ENCODE peak calls at places on chromosomes 13 and 19, in seven cellular contexts. One of them, this sample, is unnamed.

GRCh38 chr19:17394891-17395415 is 957 bp upstream of the CCDC194 start:
- DNase-seq in AG09309: no peak
- DNase-seq in DMS 273 treated with DMSO at 0.1 percent for 48 hours: no peak
- DNase-seq in omental fat pad: no peak
- DNase-seq in endothelial cell: peak
- DNase-seq in GM12891: no peak
- DNase-seq in neural progenitor cell: peak
- DNase-seq in this sample: no peak

GRCh38 chr13:109494955-109495354 is 291.4 kb downstream of the IRS2 start:
- DNase-seq in AG09309: peak
- DNase-seq in DMS 273 treated with DMSO at 0.1 percent for 48 hours: no peak
- DNase-seq in omental fat pad: no peak
- DNase-seq in endothelial cell: no peak
- DNase-seq in GM12891: no peak
- DNase-seq in neural progenitor cell: no peak
- DNase-seq in this sample: no peak

GRCh38 chr19:49470615-49470978 is 3.4 kb upstream of the FLT3LG start:
- DNase-seq in AG09309: no peak
- DNase-seq in DMS 273 treated with DMSO at 0.1 percent for 48 hours: no peak
- DNase-seq in omental fat pad: no peak
- DNase-seq in endothelial cell: no peak
- DNase-seq in GM12891: no peak
- DNase-seq in neural progenitor cell: no peak
- DNase-seq in this sample: no peak

GRCh38 chr19:3494559-3494958 is 5.9 kb downstream of the DOHH start:
- DNase-seq in AG09309: no peak
- DNase-seq in DMS 273 treated with DMSO at 0.1 percent for 48 hours: no peak
- DNase-seq in omental fat pad: no peak
- DNase-seq in endothelial cell: no peak
- DNase-seq in GM12891: no peak
- DNase-seq in neural progenitor cell: no peak
- DNase-seq in this sample: no peak

GRCh38 chr13:30004204-30004603 is 153.8 kb upstream of the UBL3 start:
- DNase-seq in AG09309: no peak
- DNase-seq in DMS 273 treated with DMSO at 0.1 percent for 48 hours: no peak
- DNase-seq in omental fat pad: no peak
- DNase-seq in endothelial cell: no peak
- DNase-seq in GM12891: no peak
- DNase-seq in neural progenitor cell: no peak
- DNase-seq in this sample: no peak

GRCh38 chr13:80145291-80145690 is 195.6 kb downstream of the SPRY2 start:
- DNase-seq in AG09309: no peak
- DNase-seq in DMS 273 treated with DMSO at 0.1 percent for 48 hours: no peak
- DNase-seq in omental fat pad: no peak
- DNase-seq in endothelial cell: no peak
- DNase-seq in GM12891: no peak
- DNase-seq in neural progenitor cell: no peak
- DNase-seq in this sample: no peak

GRCh38 chr19:50720181-50720920 is 749 bp upstream of the SHANK1 start:
- DNase-seq in AG09309: no peak
- DNase-seq in DMS 273 treated with DMSO at 0.1 percent for 48 hours: no peak
- DNase-seq in omental fat pad: no peak
- DNase-seq in endothelial cell: no peak
- DNase-seq in GM12891: no peak
- DNase-seq in neural progenitor cell: no peak
- DNase-seq in this sample: no peak

GRCh38 chr19:14159059-14159458 is 22.7 kb upstream of the ASF1B start:
- DNase-seq in AG09309: no peak
- DNase-seq in DMS 273 treated with DMSO at 0.1 percent for 48 hours: no peak
- DNase-seq in omental fat pad: no peak
- DNase-seq in endothelial cell: no peak
- DNase-seq in GM12891: peak
- DNase-seq in neural progenitor cell: no peak
- DNase-seq in this sample: no peak

GRCh38 chr13:38086013-38086412 is 216.4 kb upstream of the TRPC4 start:
- DNase-seq in AG09309: no peak
- DNase-seq in DMS 273 treated with DMSO at 0.1 percent for 48 hours: no peak
- DNase-seq in omental fat pad: no peak
- DNase-seq in endothelial cell: no peak
- DNase-seq in GM12891: no peak
- DNase-seq in neural progenitor cell: no peak
- DNase-seq in this sample: no peak

GRCh38 chr19:48879025-48879572 is 6.9 kb downstream of the PPP1R15A start:
- DNase-seq in AG09309: no peak
- DNase-seq in DMS 273 treated with DMSO at 0.1 percent for 48 hours: no peak
- DNase-seq in omental fat pad: no peak
- DNase-seq in endothelial cell: no peak
- DNase-seq in GM12891: no peak
- DNase-seq in neural progenitor cell: no peak
- DNase-seq in this sample: no peak

GRCh38 chr19:2719910-2720776 is 1.0 kb downstream of the DIRAS1 start:
- DNase-seq in AG09309: no peak
- DNase-seq in DMS 273 treated with DMSO at 0.1 percent for 48 hours: no peak
- DNase-seq in omental fat pad: no peak
- DNase-seq in endothelial cell: no peak
- DNase-seq in GM12891: no peak
- DNase-seq in neural progenitor cell: peak
- DNase-seq in this sample: no peak